ENCODE peak calls at places on chromosomes 6 and 20, in ten cellular contexts. D is GM04504; C is HS-27A; M is A172; V is activated T-helper 9 cell treated with anti-CD3 and anti-CD28 coated beads, Interleukin-2, amount 50 U/mL, for 16 hours; R is NCI-H1092; T is A549; O is HS-5; X is fibroblast of villous mesenchyme; B is activated gamma-delta T cell treated with Interleukin-2 at 50 U/mL for 16 hours. U is an unnamed sample.

GRCh38 chr6:161374971-161375873 is 101.4 kb upstream of the AGPAT4 start:
- DNase-seq in X (peak), M (no peak), V (no peak), O (no peak), D (no peak), C (no peak), R (peak), B (no peak), T (peak), U (no peak)

GRCh38 chr6:153129873-153130514 is 1.1 kb downstream of the RGS17 start:
- DNase-seq in D (no peak), B (no peak), O (no peak), T (no peak), R (no peak), X (no peak), C (no peak), V (no peak), M (no peak), U (no peak)

GRCh38 chr20:21100590-21101452 is 5.3 kb downstream of the LINC00237 start:
- DNase-seq in C (no peak), V (no peak), B (no peak), R (peak), D (no peak), O (no peak), X (peak), M (no peak), T (no peak), U (no peak)

GRCh38 chr6:143333081-143333480 is 117.4 kb downstream of the ADAT2 start:
- DNase-seq in T (peak), V (no peak), D (no peak), M (no peak), X (no peak), O (no peak), B (no peak), R (no peak), C (peak), U (no peak)

GRCh38 chr6:112113371-112113770 is 26.0 kb downstream of the FAM229B start:
- DNase-seq in M (no peak), O (no peak), D (no peak), X (peak), T (no peak), C (no peak), V (no peak), B (no peak), R (no peak), U (no peak)

GRCh38 chr6:3053231-3053508 is 15.1 kb upstream of the RIPK1 start:
- DNase-seq in R (no peak), C (no peak), X (no peak), V (no peak), D (no peak), M (no peak), O (no peak), B (no peak), T (no peak), U (no peak)

GRCh38 chr6:37177083-37177949 is 7.4 kb downstream of the PIM1 start:
- DNase-seq in C (no peak), R (no peak), O (no peak), B (no peak), V (no peak), X (peak), D (no peak), T (no peak), M (no peak), U (no peak)

GRCh38 chr20:44494266-44494665 is 18.6 kb downstream of the TTPAL start:
- DNase-seq in B (no peak), X (no peak), R (no peak), D (no peak), T (peak), M (peak), V (no peak), O (peak), C (peak), U (no peak)

GRCh38 chr6:5025911-5026819 is 22.3 kb upstream of the RPP40 start:
- DNase-seq in T (no peak), R (no peak), O (no peak), D (no peak), C (no peak), M (no peak), X (peak), V (no peak), B (no peak), U (no peak)

GRCh38 chr6:30840084-30840921 is 44.0 kb upstream of the DDR1 start:
- DNase-seq in X (no peak), D (no peak), C (no peak), O (no peak), B (no peak), V (no peak), T (no peak), R (no peak), M (no peak), U (no peak)

GRCh38 chr20:9066196-9066595 is 2.7 kb upstream of the PLCB4 start:
- DNase-seq in D (no peak), X (no peak), M (no peak), R (no peak), B (no peak), T (peak), O (no peak), V (no peak), C (no peak), U (no peak)

GRCh38 chr6:141321486-141322347 is 811.0 kb upstream of the GJE1 start:
- DNase-seq in V (no peak), O (no peak), B (no peak), T (no peak), R (no peak), C (no peak), M (no peak), D (no peak), X (peak), U (no peak)

U was measured in NCI-H446 treated with DMSO at 0.1 percent for 48 hours.